ENCODE peak calls at places on chromosomes 3 and 15, in five cellular contexts. One of them, this sample, is unnamed.
A peak's percentile ranks its signal among the peaks of the same experiment; 100 is the strongest.

GRCh38 chr15:60062826-60063225 is 58.7 kb downstream of the FOXB1 start:
- DNase-seq in endothelial cell: no peak
- DNase-seq in kidney: no peak
- DNase-seq in adrenal gland: no peak
- DNase-seq in tibial artery: no peak
- DNase-seq in this sample: no peak

GRCh38 chr15:40235201-40235890 is 3.5 kb upstream of the PAK6 start:
- DNase-seq in tibial artery: no peak
- DNase-seq in adrenal gland: no peak
- DNase-seq in endothelial cell: no peak
- DNase-seq in kidney: no peak
- DNase-seq in this sample: no peak

GRCh38 chr15:62647195-62647865 is 395.2 kb upstream of the TPM1 start:
- DNase-seq in tibial artery: no peak
- DNase-seq in kidney: no peak
- DNase-seq in endothelial cell: no peak
- DNase-seq in adrenal gland: peak; percentile 80
- DNase-seq in this sample: no peak

GRCh38 chr15:39580630-39581500 is at the start of gene THBS1:
- DNase-seq in endothelial cell: peak; percentile 62
- DNase-seq in adrenal gland: peak; percentile 80
- DNase-seq in kidney: peak; percentile 98
- DNase-seq in tibial artery: peak; percentile 81
- DNase-seq in this sample: peak; percentile 68

GRCh38 chr3:76943058-76943457 is 96.8 kb upstream of the ROBO2 start:
- DNase-seq in kidney: no peak
- DNase-seq in endothelial cell: no peak
- DNase-seq in tibial artery: no peak
- DNase-seq in adrenal gland: no peak
- DNase-seq in this sample: no peak

GRCh38 chr15:28025413-28025812 is 73.7 kb downstream of the OCA2 start:
- DNase-seq in tibial artery: no peak
- DNase-seq in kidney: no peak
- DNase-seq in adrenal gland: no peak
- DNase-seq in endothelial cell: no peak
- DNase-seq in this sample: no peak

GRCh38 chr15:81097893-81098280 is 36.2 kb upstream of the CFAP161 start:
- DNase-seq in endothelial cell: no peak
- DNase-seq in tibial artery: no peak
- DNase-seq in adrenal gland: peak; percentile 36
- DNase-seq in kidney: no peak
- DNase-seq in this sample: no peak

GRCh38 chr15:26298666-26299065 is 435.5 kb upstream of the ATP10A start:
- DNase-seq in kidney: no peak
- DNase-seq in adrenal gland: no peak
- DNase-seq in endothelial cell: no peak
- DNase-seq in tibial artery: no peak
- DNase-seq in this sample: no peak

GRCh38 chr15:86055688-86056087 is 24.0 kb upstream of the AGBL1 start:
- DNase-seq in endothelial cell: no peak
- DNase-seq in kidney: no peak
- DNase-seq in adrenal gland: no peak
- DNase-seq in tibial artery: no peak
- DNase-seq in this sample: no peak

GRCh38 chr15:42084465-42085235 is 9.7 kb downstream of the PLA2G4D start:
- DNase-seq in kidney: peak; percentile 87
- DNase-seq in adrenal gland: peak; percentile 77
- DNase-seq in endothelial cell: peak; percentile 82
- DNase-seq in tibial artery: no peak
- DNase-seq in this sample: peak; percentile 70

GRCh38 chr3:14587733-14588360 is 47.7 kb upstream of the GRIP2 start:
- DNase-seq in kidney: no peak
- DNase-seq in adrenal gland: no peak
- DNase-seq in tibial artery: no peak
- DNase-seq in endothelial cell: no peak
- DNase-seq in this sample: no peak

GRCh38 chr15:69185706-69186105 is 25.3 kb downstream of the GLCE start:
- DNase-seq in endothelial cell: no peak
- DNase-seq in tibial artery: no peak
- DNase-seq in adrenal gland: no peak
- DNase-seq in kidney: no peak
- DNase-seq in this sample: no peak

GRCh38 chr15:27670481-27670880 is 428.6 kb downstream of the OCA2 start:
- DNase-seq in kidney: no peak
- DNase-seq in adrenal gland: no peak
- DNase-seq in endothelial cell: no peak
- DNase-seq in tibial artery: no peak
- DNase-seq in this sample: no peak

GRCh38 chr15:96181873-96182301 is 148.6 kb upstream of the NR2F2 start:
- DNase-seq in tibial artery: peak; percentile 66
- DNase-seq in endothelial cell: no peak
- DNase-seq in kidney: no peak
- DNase-seq in adrenal gland: no peak
- DNase-seq in this sample: no peak

DNA sequence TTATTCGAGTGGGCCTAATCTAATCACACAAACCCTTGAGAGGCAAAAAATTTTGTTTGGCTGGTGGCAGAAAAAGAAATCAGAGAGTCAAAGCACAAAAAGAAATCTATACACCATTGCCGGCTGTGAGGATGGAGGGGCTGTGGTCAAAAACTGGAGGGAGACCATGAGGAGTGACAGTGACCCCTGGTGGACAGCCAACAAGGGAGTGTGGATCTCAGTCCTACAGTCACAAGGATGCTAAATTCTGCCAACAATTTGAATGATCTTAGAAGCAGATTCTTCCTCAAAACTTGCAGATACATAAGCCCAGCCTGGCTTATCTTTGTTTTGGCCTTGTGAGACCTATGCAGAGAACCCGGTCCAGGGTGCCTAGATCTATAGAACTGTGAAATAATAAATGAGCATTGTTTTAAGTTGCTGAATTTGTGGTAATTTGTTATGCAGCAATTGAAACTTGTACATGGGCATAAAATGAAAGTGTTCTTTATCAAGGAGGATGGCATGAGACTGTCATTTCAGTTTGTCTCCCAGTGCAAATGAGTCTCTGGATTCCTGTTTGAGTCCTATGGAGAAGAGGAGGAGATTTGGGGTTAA is 103.0 kb upstream of the ARHGEF26 start:
- DNase-seq in tibial artery: no peak
- DNase-seq in adrenal gland: no peak
- DNase-seq in kidney: no peak
- DNase-seq in endothelial cell: peak; percentile 63
- DNase-seq in this sample: peak; percentile 59
- TF ChIP-seq CTCF in tibial artery: no peak
- TF ChIP-seq CTCF in adrenal gland: no peak
- TF ChIP-seq CTCF in kidney: no peak
- TF ChIP-seq CTCF in endothelial cell: peak; percentile 62
- TF ChIP-seq CTCF in this sample: peak; percentile 69

GRCh38 chr3:186465508-186465907 is 78.7 kb downstream of the CRYGS start:
- DNase-seq in endothelial cell: no peak
- DNase-seq in tibial artery: no peak
- DNase-seq in adrenal gland: no peak
- DNase-seq in kidney: no peak
- DNase-seq in this sample: no peak

GRCh38 chr3:186467969-186468368 is 76.2 kb downstream of the CRYGS start:
- DNase-seq in endothelial cell: no peak
- DNase-seq in tibial artery: no peak
- DNase-seq in adrenal gland: no peak
- DNase-seq in kidney: no peak
- DNase-seq in this sample: no peak

GRCh38 chr3:186461141-186461540 is 83.0 kb downstream of the CRYGS start:
- DNase-seq in tibial artery: no peak
- DNase-seq in adrenal gland: no peak
- DNase-seq in kidney: no peak
- DNase-seq in endothelial cell: no peak
- DNase-seq in this sample: no peak

GRCh38 chr3:186466391-186466974 is 77.7 kb downstream of the CRYGS start:
- DNase-seq in kidney: no peak
- DNase-seq in tibial artery: no peak
- DNase-seq in endothelial cell: no peak
- DNase-seq in adrenal gland: no peak
- DNase-seq in this sample: no peak

DNA sequence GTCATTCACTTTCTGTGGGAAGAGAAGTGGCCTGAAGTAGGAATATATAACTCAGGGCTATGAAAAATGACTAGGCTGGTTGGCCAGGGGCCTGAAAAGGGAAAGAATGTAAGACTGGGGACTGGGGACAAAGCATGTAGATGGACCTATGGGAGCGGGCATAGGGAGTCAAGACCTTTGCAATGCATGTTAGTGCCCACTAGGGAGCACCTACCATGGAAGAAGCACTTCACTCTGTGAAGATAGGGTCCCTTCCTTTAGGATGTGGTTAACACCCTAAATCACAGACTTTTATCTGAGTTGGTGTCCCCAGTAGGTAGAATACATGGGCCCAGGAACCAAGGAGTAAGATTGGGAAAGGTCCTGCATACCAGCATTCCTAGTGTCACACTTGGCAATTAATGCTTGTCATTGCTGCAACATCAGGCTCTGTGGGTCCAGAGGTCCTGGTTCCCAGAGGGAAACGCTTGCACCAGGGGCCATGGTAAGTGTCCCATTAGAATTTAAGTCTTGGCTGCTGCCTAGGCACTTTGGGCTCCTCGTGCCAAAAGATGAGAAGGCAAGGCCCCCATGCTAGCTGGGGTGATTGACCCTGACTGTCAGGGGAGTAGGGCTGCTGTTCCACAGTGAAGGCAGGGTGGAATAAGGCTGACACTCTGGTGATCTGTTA is 79.6 kb downstream of the CRYGS start:
- DNase-seq in tibial artery: no peak
- DNase-seq in kidney: no peak
- DNase-seq in endothelial cell: no peak
- DNase-seq in adrenal gland: no peak
- DNase-seq in this sample: no peak
- TF ChIP-seq CTCF in tibial artery: no peak
- TF ChIP-seq CTCF in kidney: no peak
- TF ChIP-seq CTCF in endothelial cell: peak; percentile 24
- TF ChIP-seq CTCF in adrenal gland: no peak
- TF ChIP-seq CTCF in this sample: no peak

DNA sequence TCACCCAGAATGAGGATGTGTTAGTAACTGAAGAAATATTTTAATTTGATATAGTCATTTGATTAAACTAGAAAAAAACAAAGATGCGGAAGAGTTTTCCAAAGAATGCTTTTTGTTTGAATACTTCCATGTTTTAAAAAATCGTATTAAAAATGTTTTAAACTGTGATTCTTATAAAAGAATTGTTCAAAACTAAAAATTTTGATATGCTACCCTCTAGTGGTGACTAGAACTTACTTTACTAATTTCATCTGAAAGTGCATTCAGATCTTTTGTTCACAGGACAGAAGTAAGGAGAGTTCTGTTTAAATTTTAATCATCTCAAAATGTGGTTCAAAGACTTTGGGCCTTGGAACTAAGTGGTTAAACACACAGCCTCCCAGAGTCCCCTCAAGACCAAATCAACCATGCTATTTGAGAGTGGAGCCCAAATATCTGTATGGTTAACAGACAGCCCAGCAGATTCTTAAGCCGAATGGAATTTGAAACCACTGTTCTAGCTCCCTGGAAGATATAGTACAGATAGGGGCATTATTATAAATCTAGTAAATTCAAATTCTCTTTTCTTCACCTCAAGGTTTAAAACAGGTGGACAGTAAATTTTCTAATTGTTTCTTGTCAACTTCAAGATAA is 45.2 kb upstream of the SYNPR start:
- DNase-seq in endothelial cell: no peak
- DNase-seq in tibial artery: no peak
- DNase-seq in kidney: no peak
- DNase-seq in adrenal gland: no peak
- DNase-seq in this sample: no peak
- TF ChIP-seq CTCF in endothelial cell: peak; percentile 74
- TF ChIP-seq CTCF in tibial artery: no peak
- TF ChIP-seq CTCF in kidney: no peak
- TF ChIP-seq CTCF in adrenal gland: peak; percentile 28
- TF ChIP-seq CTCF in this sample: peak; percentile 66

DNA sequence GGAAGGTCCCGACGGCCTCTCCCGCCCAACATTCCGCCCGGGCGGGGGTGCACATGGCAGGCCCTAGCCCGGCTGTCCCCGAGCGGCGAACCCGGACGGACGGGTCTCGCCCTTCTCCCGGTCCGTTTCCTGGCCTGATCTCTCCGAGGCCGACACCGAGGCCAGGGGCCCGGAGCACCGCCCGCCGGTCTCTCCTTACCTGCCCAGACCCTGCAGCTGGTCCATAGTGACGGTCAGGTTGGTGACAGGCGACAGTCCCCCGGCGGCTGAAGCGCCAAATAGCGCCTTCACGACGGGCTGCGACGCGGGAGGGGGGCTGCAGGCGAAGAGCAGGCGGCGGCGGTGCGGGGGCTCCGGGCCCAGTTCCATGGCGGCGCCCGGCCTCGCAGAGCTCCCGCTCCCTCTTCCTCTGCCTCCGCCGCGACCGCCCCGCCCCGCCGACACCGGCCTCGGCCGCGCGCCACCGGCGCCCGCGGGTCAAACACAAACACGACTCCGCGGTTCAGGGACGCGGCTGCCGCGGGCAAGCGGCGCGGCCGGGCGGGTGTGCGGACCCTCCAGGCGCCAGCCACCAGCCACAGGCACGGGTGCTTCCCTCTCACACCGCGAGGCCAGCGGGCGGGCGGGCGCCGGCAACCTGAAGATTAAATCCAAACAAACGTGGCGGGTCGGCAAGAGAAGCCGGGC is 495 bp downstream of the CDC25A start:
- DNase-seq in kidney: peak; percentile 93
- DNase-seq in adrenal gland: peak; percentile 19
- DNase-seq in endothelial cell: peak; percentile 55
- DNase-seq in tibial artery: peak; percentile 58
- DNase-seq in this sample: no peak
- TF ChIP-seq CTCF in kidney: no peak
- TF ChIP-seq CTCF in adrenal gland: no peak
- TF ChIP-seq CTCF in endothelial cell: no peak
- TF ChIP-seq CTCF in tibial artery: no peak
- TF ChIP-seq CTCF in this sample: no peak

GRCh38 chr15:92306662-92307061 is 87.0 kb upstream of the ST8SIA2 start:
- DNase-seq in kidney: no peak
- DNase-seq in endothelial cell: peak; percentile 54
- DNase-seq in tibial artery: no peak
- DNase-seq in adrenal gland: no peak
- DNase-seq in this sample: peak; percentile 20
- TF ChIP-seq CTCF in kidney: no peak
- TF ChIP-seq CTCF in endothelial cell: peak; percentile 63
- TF ChIP-seq CTCF in tibial artery: no peak
- TF ChIP-seq CTCF in adrenal gland: no peak
- TF ChIP-seq CTCF in this sample: peak; percentile 64

GRCh38 chr3:195105841-195106417 is 165.0 kb downstream of the XXYLT1 start:
- DNase-seq in kidney: no peak
- DNase-seq in adrenal gland: no peak
- DNase-seq in endothelial cell: no peak
- DNase-seq in tibial artery: no peak
- DNase-seq in this sample: no peak
- TF ChIP-seq CTCF in kidney: no peak
- TF ChIP-seq CTCF in adrenal gland: no peak
- TF ChIP-seq CTCF in endothelial cell: no peak
- TF ChIP-seq CTCF in tibial artery: no peak
- TF ChIP-seq CTCF in this sample: no peak